ENCODE peak calls at places on chromosomes 11 and 22, in ten cellular contexts. I is transverse colon, K is HFF-Myc, W is dorsolateral prefrontal cortex, U is cardiac muscle cell, F is mammary epithelial cell, A is ovary, G is cardiac fibroblast, M is thyroid gland, E is endothelial cell. T is an unnamed sample.

GRCh38 chr22:42649261-42650056 is at the start of gene CYB5R3:
- DNase-seq in U (peak), G (peak), I (peak), E (peak), A (peak), W (peak), K (no peak), M (peak), F (peak), T (peak)

GRCh38 chr22:40729284-40729683 is 50.0 kb downstream of the MCHR1 start:
- DNase-seq in E (no peak), M (no peak), W (no peak), G (no peak), I (no peak), K (no peak), F (no peak), A (no peak), U (no peak), T (no peak)

GRCh38 chr11:65150513-65151271 is 16.4 kb upstream of the SYVN1 start:
- DNase-seq in G (peak), A (peak), I (peak), F (peak), E (no peak), W (peak), M (peak), K (peak), U (peak), T (peak)

GRCh38 chr11:16737860-16738197 is 618 bp upstream of the C11orf58 start:
- DNase-seq in I (no peak), E (no peak), A (no peak), F (no peak), U (peak), G (no peak), W (no peak), K (no peak), M (no peak), T (no peak)

GRCh38 chr11:46526489-46527215 is 67.2 kb downstream of the AMBRA1 start:
- DNase-seq in E (no peak), A (no peak), M (no peak), F (peak), G (no peak), I (no peak), W (no peak), K (no peak), U (no peak), T (no peak)

GRCh38 chr22:32628626-32629587 is 154.3 kb downstream of the FBXO7 start:
- DNase-seq in E (no peak), W (no peak), U (peak), K (peak), M (no peak), G (no peak), F (no peak), I (no peak), A (no peak), T (no peak)

GRCh38 chr11:42422094-42422493 is 889.7 kb upstream of the API5 start:
- DNase-seq in F (peak), G (peak), I (no peak), A (no peak), M (no peak), U (no peak), K (no peak), W (no peak), E (no peak), T (no peak)

GRCh38 chr22:19772422-19772672 is 11.8 kb downstream of the TBX1 start:
- DNase-seq in W (no peak), K (no peak), U (no peak), I (no peak), G (no peak), E (no peak), M (no peak), A (no peak), F (no peak), T (no peak)

GRCh38 chr11:117868088-117868487 is 8.4 kb downstream of the FXYD6 start:
- DNase-seq in G (no peak), W (no peak), M (no peak), F (no peak), U (no peak), E (no peak), I (no peak), K (no peak), A (no peak), T (no peak)

GRCh38 chr11:2091786-2092463 is 47.3 kb downstream of the IGF2 start:
- DNase-seq in U (no peak), I (no peak), G (no peak), W (no peak), K (no peak), M (no peak), A (no peak), E (no peak), F (no peak), T (no peak)

GRCh38 chr11:76736266-76736665 is 46.9 kb upstream of the TSKU start:
- DNase-seq in G (no peak), K (no peak), E (no peak), I (no peak), M (no peak), W (no peak), U (no peak), A (no peak), F (no peak), T (no peak)

GRCh38 chr11:83785942-83786341 is 499.8 kb upstream of the CCDC90B start:
- DNase-seq in G (no peak), W (no peak), E (no peak), U (no peak), K (no peak), I (no peak), F (no peak), A (no peak), M (no peak), T (no peak)

GRCh38 chr11:34146866-34147265 is 41.4 kb downstream of the NAT10 start:
- DNase-seq in I (no peak), G (no peak), A (no peak), K (no peak), E (no peak), W (no peak), M (no peak), U (no peak), F (no peak), T (no peak)

GRCh38 chr11:60924906-60925684 is 835 bp downstream of the TMEM132A start:
- DNase-seq in K (no peak), M (no peak), E (peak), I (no peak), G (no peak), A (peak), W (no peak), F (no peak), U (no peak), T (no peak)

GRCh38 chr11:94876645-94877445 is 96.5 kb downstream of the CWC15 start:
- DNase-seq in G (peak), U (peak), E (no peak), I (peak), F (peak), K (peak), M (peak), W (peak), A (peak), T (peak)

GRCh38 chr11:33542921-33543320 is 157.7 kb downstream of the C11orf91 start:
- DNase-seq in U (peak), E (peak), F (peak), M (peak), K (no peak), I (peak), A (peak), W (peak), G (peak), T (peak)

GRCh38 chr11:134312223-134312622 is 19.6 kb upstream of the GLB1L2 start:
- DNase-seq in I (no peak), A (no peak), M (no peak), W (no peak), U (no peak), E (no peak), G (no peak), F (no peak), K (no peak), T (no peak)

GRCh38 chr11:45424781-45425180 is 138.6 kb upstream of the SYT13 start:
- DNase-seq in W (no peak), A (no peak), E (no peak), K (no peak), I (no peak), F (no peak), G (no peak), U (no peak), M (peak), T (no peak)

GRCh38 chr11:44226945-44227344 is 83.0 kb downstream of the ALX4 start:
- DNase-seq in W (no peak), I (no peak), F (no peak), E (no peak), M (no peak), A (no peak), K (peak), G (no peak), U (no peak), T (no peak)

GRCh38 chr11:125085301-125086081 is 22.4 kb downstream of the SLC37A2 start:
- DNase-seq in I (no peak), G (no peak), W (no peak), U (no peak), K (no peak), M (no peak), A (peak), E (no peak), F (no peak), T (no peak)

GRCh38 chr11:104522123-104522522 is 358.2 kb upstream of the PDGFD start:
- DNase-seq in W (no peak), F (no peak), M (no peak), I (no peak), K (no peak), A (no peak), G (no peak), E (no peak), U (no peak), T (no peak)

GRCh38 chr11:47716692-47717091 is 1.5 kb upstream of the AGBL2 start:
- DNase-seq in U (no peak), A (no peak), F (no peak), I (no peak), W (no peak), G (no peak), E (no peak), K (no peak), M (peak), T (no peak)
- TF ChIP-seq CTCF in U (no peak), A (no peak), F (no peak), I (no peak), W (no peak), G (no peak), E (no peak), K (no peak), M (no peak), T (no peak)

GRCh38 chr11:47553417-47553746 is 450 bp upstream of the CELF1 start:
- DNase-seq in F (no peak), I (no peak), M (no peak), W (no peak), G (no peak), E (no peak), U (peak), K (no peak), A (no peak), T (no peak)
- TF ChIP-seq CTCF in F (no peak), I (no peak), M (no peak), W (peak), G (no peak), E (no peak), U (no peak), K (no peak), A (no peak), T (no peak)

DNA sequence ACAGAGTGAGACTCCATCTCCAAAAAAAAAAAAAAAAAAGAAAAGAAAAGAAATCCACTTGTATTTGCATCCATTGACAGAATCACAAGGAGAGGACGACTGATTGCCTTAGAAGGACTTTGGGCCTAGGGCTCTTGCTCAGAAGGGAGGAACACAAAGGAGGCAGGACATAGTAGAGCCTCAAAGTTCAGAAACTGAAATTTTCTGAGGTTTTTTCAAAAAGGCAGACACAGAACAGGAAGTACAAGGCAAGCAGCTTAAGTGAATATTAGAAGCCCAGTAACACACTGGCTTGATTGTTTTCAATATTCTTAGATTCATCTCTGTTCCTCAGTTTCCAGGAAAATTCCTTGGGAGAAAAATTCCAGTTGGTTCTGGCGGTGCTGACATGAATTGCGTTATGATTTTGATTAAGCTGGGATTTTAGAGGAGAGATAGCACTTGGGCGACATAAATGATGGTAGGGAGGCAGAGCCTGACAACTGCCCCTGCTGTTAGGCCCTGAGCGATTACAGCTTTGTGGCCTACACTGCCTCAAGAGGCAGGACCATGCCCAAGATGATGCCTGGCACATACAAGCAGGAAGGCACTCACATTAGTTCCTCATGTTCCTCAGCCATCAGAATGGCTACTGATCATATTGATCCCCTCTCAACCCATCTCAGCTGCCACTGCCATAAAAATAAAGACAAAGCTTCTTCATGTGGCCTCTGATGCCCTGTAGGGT is 15.3 kb downstream of the CLPB start:
- DNase-seq in F (no peak), K (no peak), E (no peak), G (no peak), M (no peak), U (no peak), I (no peak), W (no peak), A (no peak), T (no peak)
- TF ChIP-seq CTCF in F (no peak), K (no peak), E (no peak), G (no peak), M (no peak), U (no peak), I (no peak), W (no peak), A (no peak), T (no peak)

GRCh38 chr11:110379936-110380335 is 49.8 kb upstream of the FDX1 start:
- DNase-seq in M (no peak), W (no peak), E (no peak), F (no peak), I (no peak), A (no peak), G (no peak), K (no peak), U (no peak), T (no peak)

GRCh38 chr11:110379261-110379660 is 50.5 kb upstream of the FDX1 start:
- DNase-seq in I (no peak), U (no peak), F (no peak), E (no peak), K (no peak), M (no peak), G (no peak), A (no peak), W (no peak), T (no peak)

GRCh38 chr11:110377451-110377850 is 52.3 kb upstream of the FDX1 start:
- DNase-seq in E (no peak), K (no peak), F (no peak), U (no peak), A (no peak), G (no peak), W (no peak), M (no peak), I (no peak), T (no peak)

GRCh38 chr11:110374921-110375320 is 54.8 kb upstream of the FDX1 start:
- DNase-seq in I (no peak), W (no peak), E (no peak), A (no peak), M (no peak), U (peak), K (no peak), F (no peak), G (peak), T (no peak)

GRCh38 chr11:110376711-110377324 is 52.9 kb upstream of the FDX1 start:
- DNase-seq in W (no peak), M (peak), I (peak), G (peak), A (peak), E (peak), U (peak), F (peak), K (peak), T (peak)
- TF ChIP-seq CTCF in W (peak), M (peak), I (peak), G (peak), A (peak), E (peak), U (peak), F (peak), K (peak), T (no peak)

GRCh38 chr22:46833228-46833627 is 70.8 kb downstream of the TBC1D22A start:
- DNase-seq in M (peak), F (peak), U (peak), W (peak), A (no peak), I (no peak), K (no peak), G (peak), E (peak), T (peak)
- TF ChIP-seq CTCF in M (no peak), F (no peak), U (peak), W (no peak), A (no peak), I (no peak), K (no peak), G (peak), E (no peak), T (peak)

T was measured in Calu3.